ENCODE peak calls at places on chromosome 11, in ten cellular contexts. One of them, this sample, is unnamed.

GRCh38 chr11:126499124-126499752 is 143.8 kb downstream of the ST3GAL4 start:
- DNase-seq in activated T-cell treated with anti-CD3 and anti-CD28 coated beads for 48 hours: no peak
- DNase-seq in activated naive CD4-positive, alpha-beta T cell treated with anti-CD3 and anti-CD28 coated beads, Interleukin-2, amount 50 U/mL, for 72 hours: no peak
- DNase-seq in activated effector memory CD4-positive, alpha-beta T cell treated with anti-CD3 and anti-CD28 coated beads, Interleukin-2, amount 50 U/mL, for 16 hours: peak
- DNase-seq in HEK293T: no peak
- DNase-seq in SJSA1: no peak
- DNase-seq in right atrium auricular region: no peak
- DNase-seq in activated CD4-positive, alpha-beta T cell treated with anti-CD3 and anti-CD28 coated beads, Interleukin-2, amount 50 U/mL, for 48 hours: no peak
- DNase-seq in DMS 273 treated with DMSO at 0.1 percent for 48 hours: no peak
- DNase-seq in tibial nerve: no peak
- DNase-seq in this sample: no peak

GRCh38 chr11:64743591-64744543 is at the start of gene RASGRP2:
- DNase-seq in activated T-cell treated with anti-CD3 and anti-CD28 coated beads for 48 hours: peak
- DNase-seq in activated naive CD4-positive, alpha-beta T cell treated with anti-CD3 and anti-CD28 coated beads, Interleukin-2, amount 50 U/mL, for 72 hours: peak
- DNase-seq in activated effector memory CD4-positive, alpha-beta T cell treated with anti-CD3 and anti-CD28 coated beads, Interleukin-2, amount 50 U/mL, for 16 hours: peak
- DNase-seq in HEK293T: peak
- DNase-seq in SJSA1: peak
- DNase-seq in right atrium auricular region: peak
- DNase-seq in activated CD4-positive, alpha-beta T cell treated with anti-CD3 and anti-CD28 coated beads, Interleukin-2, amount 50 U/mL, for 48 hours: peak
- DNase-seq in DMS 273 treated with DMSO at 0.1 percent for 48 hours: no peak
- DNase-seq in tibial nerve: peak
- DNase-seq in this sample: no peak

GRCh38 chr11:11521306-11522002 is 100.4 kb downstream of the GALNT18 start:
- DNase-seq in activated T-cell treated with anti-CD3 and anti-CD28 coated beads for 48 hours: no peak
- DNase-seq in activated naive CD4-positive, alpha-beta T cell treated with anti-CD3 and anti-CD28 coated beads, Interleukin-2, amount 50 U/mL, for 72 hours: no peak
- DNase-seq in activated effector memory CD4-positive, alpha-beta T cell treated with anti-CD3 and anti-CD28 coated beads, Interleukin-2, amount 50 U/mL, for 16 hours: no peak
- DNase-seq in HEK293T: no peak
- DNase-seq in SJSA1: no peak
- DNase-seq in right atrium auricular region: no peak
- DNase-seq in activated CD4-positive, alpha-beta T cell treated with anti-CD3 and anti-CD28 coated beads, Interleukin-2, amount 50 U/mL, for 48 hours: no peak
- DNase-seq in DMS 273 treated with DMSO at 0.1 percent for 48 hours: no peak
- DNase-seq in tibial nerve: no peak
- DNase-seq in this sample: no peak

GRCh38 chr11:30346068-30346688 is 23.3 kb downstream of the ARL14EP start:
- DNase-seq in activated T-cell treated with anti-CD3 and anti-CD28 coated beads for 48 hours: no peak
- DNase-seq in activated naive CD4-positive, alpha-beta T cell treated with anti-CD3 and anti-CD28 coated beads, Interleukin-2, amount 50 U/mL, for 72 hours: no peak
- DNase-seq in activated effector memory CD4-positive, alpha-beta T cell treated with anti-CD3 and anti-CD28 coated beads, Interleukin-2, amount 50 U/mL, for 16 hours: no peak
- DNase-seq in HEK293T: peak
- DNase-seq in SJSA1: peak
- DNase-seq in right atrium auricular region: no peak
- DNase-seq in activated CD4-positive, alpha-beta T cell treated with anti-CD3 and anti-CD28 coated beads, Interleukin-2, amount 50 U/mL, for 48 hours: no peak
- DNase-seq in DMS 273 treated with DMSO at 0.1 percent for 48 hours: no peak
- DNase-seq in tibial nerve: no peak
- DNase-seq in this sample: no peak

GRCh38 chr11:85854557-85855340 is 434 bp upstream of the CCDC83 start:
- DNase-seq in activated T-cell treated with anti-CD3 and anti-CD28 coated beads for 48 hours: peak
- DNase-seq in activated naive CD4-positive, alpha-beta T cell treated with anti-CD3 and anti-CD28 coated beads, Interleukin-2, amount 50 U/mL, for 72 hours: peak
- DNase-seq in activated effector memory CD4-positive, alpha-beta T cell treated with anti-CD3 and anti-CD28 coated beads, Interleukin-2, amount 50 U/mL, for 16 hours: peak
- DNase-seq in HEK293T: peak
- DNase-seq in SJSA1: peak
- DNase-seq in right atrium auricular region: peak
- DNase-seq in activated CD4-positive, alpha-beta T cell treated with anti-CD3 and anti-CD28 coated beads, Interleukin-2, amount 50 U/mL, for 48 hours: peak
- DNase-seq in DMS 273 treated with DMSO at 0.1 percent for 48 hours: peak
- DNase-seq in tibial nerve: peak
- DNase-seq in this sample: no peak

GRCh38 chr11:17978553-17979287 is 34.1 kb downstream of the SERGEF start:
- DNase-seq in activated T-cell treated with anti-CD3 and anti-CD28 coated beads for 48 hours: peak
- DNase-seq in activated naive CD4-positive, alpha-beta T cell treated with anti-CD3 and anti-CD28 coated beads, Interleukin-2, amount 50 U/mL, for 72 hours: no peak
- DNase-seq in activated effector memory CD4-positive, alpha-beta T cell treated with anti-CD3 and anti-CD28 coated beads, Interleukin-2, amount 50 U/mL, for 16 hours: no peak
- DNase-seq in HEK293T: peak
- DNase-seq in SJSA1: peak
- DNase-seq in right atrium auricular region: no peak
- DNase-seq in activated CD4-positive, alpha-beta T cell treated with anti-CD3 and anti-CD28 coated beads, Interleukin-2, amount 50 U/mL, for 48 hours: peak
- DNase-seq in DMS 273 treated with DMSO at 0.1 percent for 48 hours: peak
- DNase-seq in tibial nerve: no peak
- DNase-seq in this sample: no peak

GRCh38 chr11:7909585-7910325 is 21.3 kb downstream of the OR10A6 start:
- DNase-seq in activated T-cell treated with anti-CD3 and anti-CD28 coated beads for 48 hours: no peak
- DNase-seq in activated naive CD4-positive, alpha-beta T cell treated with anti-CD3 and anti-CD28 coated beads, Interleukin-2, amount 50 U/mL, for 72 hours: no peak
- DNase-seq in activated effector memory CD4-positive, alpha-beta T cell treated with anti-CD3 and anti-CD28 coated beads, Interleukin-2, amount 50 U/mL, for 16 hours: no peak
- DNase-seq in HEK293T: no peak
- DNase-seq in SJSA1: no peak
- DNase-seq in right atrium auricular region: no peak
- DNase-seq in activated CD4-positive, alpha-beta T cell treated with anti-CD3 and anti-CD28 coated beads, Interleukin-2, amount 50 U/mL, for 48 hours: no peak
- DNase-seq in DMS 273 treated with DMSO at 0.1 percent for 48 hours: no peak
- DNase-seq in tibial nerve: no peak
- DNase-seq in this sample: no peak

GRCh38 chr11:45918331-45918941 is 759 bp upstream of the PEX16 start:
- DNase-seq in activated T-cell treated with anti-CD3 and anti-CD28 coated beads for 48 hours: peak
- DNase-seq in activated naive CD4-positive, alpha-beta T cell treated with anti-CD3 and anti-CD28 coated beads, Interleukin-2, amount 50 U/mL, for 72 hours: peak
- DNase-seq in activated effector memory CD4-positive, alpha-beta T cell treated with anti-CD3 and anti-CD28 coated beads, Interleukin-2, amount 50 U/mL, for 16 hours: peak
- DNase-seq in HEK293T: peak
- DNase-seq in SJSA1: peak
- DNase-seq in right atrium auricular region: peak
- DNase-seq in activated CD4-positive, alpha-beta T cell treated with anti-CD3 and anti-CD28 coated beads, Interleukin-2, amount 50 U/mL, for 48 hours: peak
- DNase-seq in DMS 273 treated with DMSO at 0.1 percent for 48 hours: peak
- DNase-seq in tibial nerve: peak
- DNase-seq in this sample: no peak

GRCh38 chr11:84117394-84117793 is 831.2 kb upstream of the CCDC90B start:
- DNase-seq in activated T-cell treated with anti-CD3 and anti-CD28 coated beads for 48 hours: no peak
- DNase-seq in activated naive CD4-positive, alpha-beta T cell treated with anti-CD3 and anti-CD28 coated beads, Interleukin-2, amount 50 U/mL, for 72 hours: no peak
- DNase-seq in activated effector memory CD4-positive, alpha-beta T cell treated with anti-CD3 and anti-CD28 coated beads, Interleukin-2, amount 50 U/mL, for 16 hours: no peak
- DNase-seq in HEK293T: no peak
- DNase-seq in SJSA1: no peak
- DNase-seq in right atrium auricular region: no peak
- DNase-seq in activated CD4-positive, alpha-beta T cell treated with anti-CD3 and anti-CD28 coated beads, Interleukin-2, amount 50 U/mL, for 48 hours: no peak
- DNase-seq in DMS 273 treated with DMSO at 0.1 percent for 48 hours: no peak
- DNase-seq in tibial nerve: no peak
- DNase-seq in this sample: no peak

GRCh38 chr11:48228761-48229160 is 12.2 kb downstream of the OR4B1 start:
- DNase-seq in activated T-cell treated with anti-CD3 and anti-CD28 coated beads for 48 hours: no peak
- DNase-seq in activated naive CD4-positive, alpha-beta T cell treated with anti-CD3 and anti-CD28 coated beads, Interleukin-2, amount 50 U/mL, for 72 hours: no peak
- DNase-seq in activated effector memory CD4-positive, alpha-beta T cell treated with anti-CD3 and anti-CD28 coated beads, Interleukin-2, amount 50 U/mL, for 16 hours: no peak
- DNase-seq in HEK293T: no peak
- DNase-seq in SJSA1: no peak
- DNase-seq in right atrium auricular region: no peak
- DNase-seq in activated CD4-positive, alpha-beta T cell treated with anti-CD3 and anti-CD28 coated beads, Interleukin-2, amount 50 U/mL, for 48 hours: no peak
- DNase-seq in DMS 273 treated with DMSO at 0.1 percent for 48 hours: no peak
- DNase-seq in tibial nerve: no peak
- DNase-seq in this sample: no peak

GRCh38 chr11:126510621-126511370 is 155.3 kb downstream of the ST3GAL4 start:
- DNase-seq in activated T-cell treated with anti-CD3 and anti-CD28 coated beads for 48 hours: no peak
- DNase-seq in activated naive CD4-positive, alpha-beta T cell treated with anti-CD3 and anti-CD28 coated beads, Interleukin-2, amount 50 U/mL, for 72 hours: no peak
- DNase-seq in activated effector memory CD4-positive, alpha-beta T cell treated with anti-CD3 and anti-CD28 coated beads, Interleukin-2, amount 50 U/mL, for 16 hours: peak
- DNase-seq in HEK293T: no peak
- DNase-seq in SJSA1: no peak
- DNase-seq in right atrium auricular region: no peak
- DNase-seq in activated CD4-positive, alpha-beta T cell treated with anti-CD3 and anti-CD28 coated beads, Interleukin-2, amount 50 U/mL, for 48 hours: no peak
- DNase-seq in DMS 273 treated with DMSO at 0.1 percent for 48 hours: no peak
- DNase-seq in tibial nerve: no peak
- DNase-seq in this sample: no peak

GRCh38 chr11:43790444-43790794 is 90.2 kb upstream of the ALKBH3 start:
- DNase-seq in activated T-cell treated with anti-CD3 and anti-CD28 coated beads for 48 hours: no peak
- DNase-seq in activated naive CD4-positive, alpha-beta T cell treated with anti-CD3 and anti-CD28 coated beads, Interleukin-2, amount 50 U/mL, for 72 hours: no peak
- DNase-seq in activated effector memory CD4-positive, alpha-beta T cell treated with anti-CD3 and anti-CD28 coated beads, Interleukin-2, amount 50 U/mL, for 16 hours: no peak
- DNase-seq in HEK293T: no peak
- DNase-seq in SJSA1: no peak
- DNase-seq in right atrium auricular region: no peak
- DNase-seq in activated CD4-positive, alpha-beta T cell treated with anti-CD3 and anti-CD28 coated beads, Interleukin-2, amount 50 U/mL, for 48 hours: no peak
- DNase-seq in DMS 273 treated with DMSO at 0.1 percent for 48 hours: no peak
- DNase-seq in tibial nerve: no peak
- DNase-seq in this sample: no peak

GRCh38 chr11:1381793-1382425 is 7.8 kb upstream of the BRSK2 start:
- DNase-seq in activated T-cell treated with anti-CD3 and anti-CD28 coated beads for 48 hours: no peak
- DNase-seq in activated naive CD4-positive, alpha-beta T cell treated with anti-CD3 and anti-CD28 coated beads, Interleukin-2, amount 50 U/mL, for 72 hours: no peak
- DNase-seq in activated effector memory CD4-positive, alpha-beta T cell treated with anti-CD3 and anti-CD28 coated beads, Interleukin-2, amount 50 U/mL, for 16 hours: no peak
- DNase-seq in HEK293T: no peak
- DNase-seq in SJSA1: no peak
- DNase-seq in right atrium auricular region: no peak
- DNase-seq in activated CD4-positive, alpha-beta T cell treated with anti-CD3 and anti-CD28 coated beads, Interleukin-2, amount 50 U/mL, for 48 hours: no peak
- DNase-seq in DMS 273 treated with DMSO at 0.1 percent for 48 hours: no peak
- DNase-seq in tibial nerve: no peak
- DNase-seq in this sample: no peak

GRCh38 chr11:8256271-8257002 is 7.2 kb downstream of the LMO1 start:
- DNase-seq in activated T-cell treated with anti-CD3 and anti-CD28 coated beads for 48 hours: no peak
- DNase-seq in activated naive CD4-positive, alpha-beta T cell treated with anti-CD3 and anti-CD28 coated beads, Interleukin-2, amount 50 U/mL, for 72 hours: peak
- DNase-seq in activated effector memory CD4-positive, alpha-beta T cell treated with anti-CD3 and anti-CD28 coated beads, Interleukin-2, amount 50 U/mL, for 16 hours: peak
- DNase-seq in HEK293T: no peak
- DNase-seq in SJSA1: no peak
- DNase-seq in right atrium auricular region: no peak
- DNase-seq in activated CD4-positive, alpha-beta T cell treated with anti-CD3 and anti-CD28 coated beads, Interleukin-2, amount 50 U/mL, for 48 hours: no peak
- DNase-seq in DMS 273 treated with DMSO at 0.1 percent for 48 hours: no peak
- DNase-seq in tibial nerve: no peak
- DNase-seq in this sample: no peak

GRCh38 chr11:40178470-40178869 is 1281.0 kb downstream of the LRRC4C start:
- DNase-seq in activated T-cell treated with anti-CD3 and anti-CD28 coated beads for 48 hours: no peak
- DNase-seq in activated naive CD4-positive, alpha-beta T cell treated with anti-CD3 and anti-CD28 coated beads, Interleukin-2, amount 50 U/mL, for 72 hours: no peak
- DNase-seq in activated effector memory CD4-positive, alpha-beta T cell treated with anti-CD3 and anti-CD28 coated beads, Interleukin-2, amount 50 U/mL, for 16 hours: no peak
- DNase-seq in HEK293T: no peak
- DNase-seq in SJSA1: no peak
- DNase-seq in right atrium auricular region: no peak
- DNase-seq in activated CD4-positive, alpha-beta T cell treated with anti-CD3 and anti-CD28 coated beads, Interleukin-2, amount 50 U/mL, for 48 hours: no peak
- DNase-seq in DMS 273 treated with DMSO at 0.1 percent for 48 hours: no peak
- DNase-seq in tibial nerve: no peak
- DNase-seq in this sample: no peak

GRCh38 chr11:68298659-68299516 is 13.5 kb upstream of the LRP5 start:
- DNase-seq in activated T-cell treated with anti-CD3 and anti-CD28 coated beads for 48 hours: no peak
- DNase-seq in activated naive CD4-positive, alpha-beta T cell treated with anti-CD3 and anti-CD28 coated beads, Interleukin-2, amount 50 U/mL, for 72 hours: no peak
- DNase-seq in activated effector memory CD4-positive, alpha-beta T cell treated with anti-CD3 and anti-CD28 coated beads, Interleukin-2, amount 50 U/mL, for 16 hours: no peak
- DNase-seq in HEK293T: no peak
- DNase-seq in SJSA1: no peak
- DNase-seq in right atrium auricular region: no peak
- DNase-seq in activated CD4-positive, alpha-beta T cell treated with anti-CD3 and anti-CD28 coated beads, Interleukin-2, amount 50 U/mL, for 48 hours: no peak
- DNase-seq in DMS 273 treated with DMSO at 0.1 percent for 48 hours: no peak
- DNase-seq in tibial nerve: no peak
- DNase-seq in this sample: no peak

GRCh38 chr11:15815246-15816209 is 540.8 kb downstream of the SOX6 start:
- DNase-seq in activated T-cell treated with anti-CD3 and anti-CD28 coated beads for 48 hours: no peak
- DNase-seq in activated naive CD4-positive, alpha-beta T cell treated with anti-CD3 and anti-CD28 coated beads, Interleukin-2, amount 50 U/mL, for 72 hours: no peak
- DNase-seq in activated effector memory CD4-positive, alpha-beta T cell treated with anti-CD3 and anti-CD28 coated beads, Interleukin-2, amount 50 U/mL, for 16 hours: no peak
- DNase-seq in HEK293T: no peak
- DNase-seq in SJSA1: peak
- DNase-seq in right atrium auricular region: no peak
- DNase-seq in activated CD4-positive, alpha-beta T cell treated with anti-CD3 and anti-CD28 coated beads, Interleukin-2, amount 50 U/mL, for 48 hours: no peak
- DNase-seq in DMS 273 treated with DMSO at 0.1 percent for 48 hours: no peak
- DNase-seq in tibial nerve: no peak
- DNase-seq in this sample: no peak

GRCh38 chr11:118841469-118842222 is 42.0 kb upstream of the CXCR5 start:
- DNase-seq in activated T-cell treated with anti-CD3 and anti-CD28 coated beads for 48 hours: peak
- DNase-seq in activated naive CD4-positive, alpha-beta T cell treated with anti-CD3 and anti-CD28 coated beads, Interleukin-2, amount 50 U/mL, for 72 hours: peak
- DNase-seq in activated effector memory CD4-positive, alpha-beta T cell treated with anti-CD3 and anti-CD28 coated beads, Interleukin-2, amount 50 U/mL, for 16 hours: peak
- DNase-seq in HEK293T: no peak
- DNase-seq in SJSA1: no peak
- DNase-seq in right atrium auricular region: no peak
- DNase-seq in activated CD4-positive, alpha-beta T cell treated with anti-CD3 and anti-CD28 coated beads, Interleukin-2, amount 50 U/mL, for 48 hours: peak
- DNase-seq in DMS 273 treated with DMSO at 0.1 percent for 48 hours: no peak
- DNase-seq in tibial nerve: no peak
- DNase-seq in this sample: no peak

GRCh38 chr11:134508219-134508990 is 96.4 kb upstream of the B3GAT1 start:
- DNase-seq in activated T-cell treated with anti-CD3 and anti-CD28 coated beads for 48 hours: no peak
- DNase-seq in activated naive CD4-positive, alpha-beta T cell treated with anti-CD3 and anti-CD28 coated beads, Interleukin-2, amount 50 U/mL, for 72 hours: peak
- DNase-seq in activated effector memory CD4-positive, alpha-beta T cell treated with anti-CD3 and anti-CD28 coated beads, Interleukin-2, amount 50 U/mL, for 16 hours: peak
- DNase-seq in HEK293T: no peak
- DNase-seq in SJSA1: no peak
- DNase-seq in right atrium auricular region: no peak
- DNase-seq in activated CD4-positive, alpha-beta T cell treated with anti-CD3 and anti-CD28 coated beads, Interleukin-2, amount 50 U/mL, for 48 hours: no peak
- DNase-seq in DMS 273 treated with DMSO at 0.1 percent for 48 hours: no peak
- DNase-seq in tibial nerve: no peak
- DNase-seq in this sample: no peak

GRCh38 chr11:31022080-31022479 is 347.5 kb downstream of the DCDC1 start:
- DNase-seq in activated T-cell treated with anti-CD3 and anti-CD28 coated beads for 48 hours: no peak
- DNase-seq in activated naive CD4-positive, alpha-beta T cell treated with anti-CD3 and anti-CD28 coated beads, Interleukin-2, amount 50 U/mL, for 72 hours: no peak
- DNase-seq in activated effector memory CD4-positive, alpha-beta T cell treated with anti-CD3 and anti-CD28 coated beads, Interleukin-2, amount 50 U/mL, for 16 hours: no peak
- DNase-seq in HEK293T: no peak
- DNase-seq in SJSA1: no peak
- DNase-seq in right atrium auricular region: no peak
- DNase-seq in activated CD4-positive, alpha-beta T cell treated with anti-CD3 and anti-CD28 coated beads, Interleukin-2, amount 50 U/mL, for 48 hours: no peak
- DNase-seq in DMS 273 treated with DMSO at 0.1 percent for 48 hours: no peak
- DNase-seq in tibial nerve: no peak
- DNase-seq in this sample: no peak

GRCh38 chr11:8329961-8330361 is 66.3 kb upstream of the LMO1 start:
- DNase-seq in activated T-cell treated with anti-CD3 and anti-CD28 coated beads for 48 hours: no peak
- DNase-seq in activated naive CD4-positive, alpha-beta T cell treated with anti-CD3 and anti-CD28 coated beads, Interleukin-2, amount 50 U/mL, for 72 hours: no peak
- DNase-seq in activated effector memory CD4-positive, alpha-beta T cell treated with anti-CD3 and anti-CD28 coated beads, Interleukin-2, amount 50 U/mL, for 16 hours: no peak
- DNase-seq in HEK293T: peak
- DNase-seq in SJSA1: no peak
- DNase-seq in right atrium auricular region: no peak
- DNase-seq in activated CD4-positive, alpha-beta T cell treated with anti-CD3 and anti-CD28 coated beads, Interleukin-2, amount 50 U/mL, for 48 hours: no peak
- DNase-seq in DMS 273 treated with DMSO at 0.1 percent for 48 hours: peak
- DNase-seq in tibial nerve: no peak
- DNase-seq in this sample: no peak

GRCh38 chr11:95088946-95089619 is 563 bp upstream of the ENDOD1 start:
- DNase-seq in activated T-cell treated with anti-CD3 and anti-CD28 coated beads for 48 hours: no peak
- DNase-seq in activated naive CD4-positive, alpha-beta T cell treated with anti-CD3 and anti-CD28 coated beads, Interleukin-2, amount 50 U/mL, for 72 hours: no peak
- DNase-seq in activated effector memory CD4-positive, alpha-beta T cell treated with anti-CD3 and anti-CD28 coated beads, Interleukin-2, amount 50 U/mL, for 16 hours: peak
- DNase-seq in HEK293T: no peak
- DNase-seq in SJSA1: no peak
- DNase-seq in right atrium auricular region: no peak
- DNase-seq in activated CD4-positive, alpha-beta T cell treated with anti-CD3 and anti-CD28 coated beads, Interleukin-2, amount 50 U/mL, for 48 hours: peak
- DNase-seq in DMS 273 treated with DMSO at 0.1 percent for 48 hours: no peak
- DNase-seq in tibial nerve: no peak
- DNase-seq in this sample: peak

This sample was measured in vagina.